ENCODE peak calls at places on chromosomes 2 and 18, in nine cellular contexts. One of them, this sample, is unnamed. For H3K4me1, the result is how much of the 10 kb centered on the place peaks cover.

GRCh38 chr2:106094101-106094860 is 99.8 kb downstream of the UXS1 start:
- DNase-seq in SK-N-SH: no peak
- DNase-seq in neural progenitor cell: no peak
- DNase-seq in MM.1S: no peak
- DNase-seq in HCT116: no peak
- DNase-seq in hepatocyte: no peak
- DNase-seq in GM23338: no peak
- DNase-seq in PC-3: no peak
- DNase-seq in GM23248: no peak
- DNase-seq in this sample: no peak

GRCh38 chr2:34178482-34178881 is 579.4 kb upstream of the FAM98A start:
- DNase-seq in hepatocyte: no peak
- DNase-seq in SK-N-SH: no peak
- DNase-seq in MM.1S: no peak
- DNase-seq in HCT116: no peak
- DNase-seq in neural progenitor cell: no peak
- DNase-seq in GM23248: no peak
- DNase-seq in GM23338: no peak
- DNase-seq in PC-3: no peak
- DNase-seq in this sample: no peak

GRCh38 chr18:49699303-49699702 is 114.0 kb downstream of the ACAA2 start:
- DNase-seq in MM.1S: no peak
- DNase-seq in GM23248: no peak
- DNase-seq in hepatocyte: no peak
- DNase-seq in GM23338: no peak
- DNase-seq in SK-N-SH: no peak
- DNase-seq in neural progenitor cell: no peak
- DNase-seq in HCT116: no peak
- DNase-seq in PC-3: no peak
- DNase-seq in this sample: no peak

GRCh38 chr18:77032121-77032758 is 100.3 kb downstream of the MBP start:
- DNase-seq in SK-N-SH: no peak
- DNase-seq in GM23248: no peak
- DNase-seq in PC-3: no peak
- DNase-seq in HCT116: no peak
- DNase-seq in MM.1S: no peak
- DNase-seq in hepatocyte: no peak
- DNase-seq in GM23338: no peak
- DNase-seq in neural progenitor cell: no peak
- DNase-seq in this sample: no peak

GRCh38 chr2:74174909-74175308 is 3.8 kb downstream of the MOB1A start:
- DNase-seq in hepatocyte: no peak
- DNase-seq in GM23248: no peak
- DNase-seq in MM.1S: no peak
- DNase-seq in GM23338: no peak
- DNase-seq in neural progenitor cell: no peak
- DNase-seq in PC-3: no peak
- DNase-seq in HCT116: no peak
- DNase-seq in SK-N-SH: no peak
- DNase-seq in this sample: peak

GRCh38 chr2:127365211-127365643 is 22.5 kb downstream of the MAP3K2 start:
- DNase-seq in HCT116: no peak
- DNase-seq in neural progenitor cell: peak
- DNase-seq in GM23248: no peak
- DNase-seq in GM23338: peak
- DNase-seq in hepatocyte: no peak
- DNase-seq in MM.1S: no peak
- DNase-seq in SK-N-SH: no peak
- DNase-seq in PC-3: no peak
- DNase-seq in this sample: no peak

GRCh38 chr2:25831744-25832449 is 46.4 kb downstream of the ASXL2 start:
- DNase-seq in HCT116: no peak
- DNase-seq in GM23248: no peak
- DNase-seq in SK-N-SH: no peak
- DNase-seq in GM23338: no peak
- DNase-seq in MM.1S: no peak
- DNase-seq in neural progenitor cell: no peak
- DNase-seq in hepatocyte: no peak
- DNase-seq in PC-3: no peak
- DNase-seq in this sample: no peak

GRCh38 chr18:21146016-21146415 is 34.4 kb upstream of the ROCK1 start:
- DNase-seq in hepatocyte: no peak
- DNase-seq in PC-3: no peak
- DNase-seq in neural progenitor cell: no peak
- DNase-seq in MM.1S: no peak
- DNase-seq in GM23338: no peak
- DNase-seq in SK-N-SH: no peak
- DNase-seq in HCT116: no peak
- DNase-seq in GM23248: no peak
- DNase-seq in this sample: no peak

GRCh38 chr2:28471214-28471613 is 24.6 kb upstream of the PLB1 start:
- DNase-seq in GM23248: no peak
- DNase-seq in hepatocyte: no peak
- DNase-seq in HCT116: no peak
- DNase-seq in GM23338: no peak
- DNase-seq in PC-3: no peak
- DNase-seq in neural progenitor cell: no peak
- DNase-seq in MM.1S: no peak
- DNase-seq in SK-N-SH: no peak
- DNase-seq in this sample: no peak

GRCh38 chr18:69889009-69889408 is 58.7 kb downstream of the CD226 start:
- DNase-seq in SK-N-SH: no peak
- DNase-seq in GM23248: no peak
- DNase-seq in neural progenitor cell: no peak
- DNase-seq in hepatocyte: no peak
- DNase-seq in PC-3: no peak
- DNase-seq in MM.1S: no peak
- DNase-seq in GM23338: no peak
- DNase-seq in HCT116: no peak
- DNase-seq in this sample: no peak

GRCh38 chr2:240512666-240513535 is 44.9 kb downstream of the ANKMY1 start:
- DNase-seq in PC-3: no peak
- DNase-seq in neural progenitor cell: no peak
- DNase-seq in MM.1S: no peak
- DNase-seq in GM23248: no peak
- DNase-seq in hepatocyte: no peak
- DNase-seq in HCT116: no peak
- DNase-seq in GM23338: no peak
- DNase-seq in SK-N-SH: peak
- DNase-seq in this sample: no peak

GRCh38 chr18:27707201-27707600 is 469.7 kb downstream of the CDH2 start:
- DNase-seq in GM23248: peak
- DNase-seq in hepatocyte: no peak
- DNase-seq in GM23338: no peak
- DNase-seq in HCT116: no peak
- DNase-seq in PC-3: peak
- DNase-seq in SK-N-SH: no peak
- DNase-seq in MM.1S: no peak
- DNase-seq in neural progenitor cell: no peak
- DNase-seq in this sample: no peak

GRCh38 chr2:47195149-47195548 is 40.0 kb upstream of the STPG4 start:
- DNase-seq in GM23338: no peak
- DNase-seq in hepatocyte: peak
- DNase-seq in GM23248: peak
- DNase-seq in SK-N-SH: no peak
- DNase-seq in HCT116: no peak
- DNase-seq in PC-3: peak
- DNase-seq in neural progenitor cell: no peak
- DNase-seq in MM.1S: no peak
- DNase-seq in this sample: no peak

GRCh38 chr2:231515603-231516002 is 14.6 kb downstream of the NMUR1 start:
- DNase-seq in GM23248: no peak
- DNase-seq in SK-N-SH: no peak
- DNase-seq in hepatocyte: no peak
- DNase-seq in MM.1S: no peak
- DNase-seq in HCT116: no peak
- DNase-seq in PC-3: no peak
- DNase-seq in GM23338: no peak
- DNase-seq in neural progenitor cell: no peak
- DNase-seq in this sample: no peak

GRCh38 chr18:62071071-62071470 is 115.8 kb downstream of the PIGN start:
- DNase-seq in GM23248: no peak
- DNase-seq in hepatocyte: no peak
- DNase-seq in SK-N-SH: no peak
- DNase-seq in neural progenitor cell: no peak
- DNase-seq in PC-3: no peak
- DNase-seq in MM.1S: no peak
- DNase-seq in GM23338: no peak
- DNase-seq in HCT116: no peak
- DNase-seq in this sample: no peak

GRCh38 chr18:46212398-46212797 is 108.2 kb downstream of the HAUS1 start:
- DNase-seq in PC-3: no peak
- DNase-seq in HCT116: no peak
- DNase-seq in GM23248: no peak
- DNase-seq in hepatocyte: no peak
- DNase-seq in neural progenitor cell: no peak
- DNase-seq in MM.1S: no peak
- DNase-seq in GM23338: no peak
- DNase-seq in SK-N-SH: no peak
- DNase-seq in this sample: no peak

GRCh38 chr18:46214435-46214834 is 110.2 kb downstream of the HAUS1 start:
- DNase-seq in PC-3: no peak
- DNase-seq in neural progenitor cell: no peak
- DNase-seq in HCT116: no peak
- DNase-seq in GM23338: no peak
- DNase-seq in hepatocyte: no peak
- DNase-seq in GM23248: no peak
- DNase-seq in SK-N-SH: no peak
- DNase-seq in MM.1S: no peak
- DNase-seq in this sample: no peak

GRCh38 chr18:46215902-46216723 is 111.9 kb downstream of the HAUS1 start:
- DNase-seq in SK-N-SH: no peak
- DNase-seq in neural progenitor cell: no peak
- DNase-seq in PC-3: no peak
- DNase-seq in hepatocyte: no peak
- DNase-seq in GM23248: no peak
- DNase-seq in HCT116: no peak
- DNase-seq in GM23338: no peak
- DNase-seq in MM.1S: no peak
- DNase-seq in this sample: no peak

GRCh38 chr18:46211816-46212215 is 107.6 kb downstream of the HAUS1 start:
- DNase-seq in GM23248: peak
- DNase-seq in HCT116: no peak
- DNase-seq in hepatocyte: no peak
- DNase-seq in MM.1S: no peak
- DNase-seq in GM23338: no peak
- DNase-seq in SK-N-SH: no peak
- DNase-seq in neural progenitor cell: no peak
- DNase-seq in PC-3: peak
- DNase-seq in this sample: no peak

GRCh38 chr18:46213295-46213694 is 109.1 kb downstream of the HAUS1 start:
- DNase-seq in PC-3: peak
- DNase-seq in hepatocyte: no peak
- DNase-seq in MM.1S: peak
- DNase-seq in HCT116: peak
- DNase-seq in SK-N-SH: peak
- DNase-seq in GM23248: peak
- DNase-seq in neural progenitor cell: no peak
- DNase-seq in GM23338: peak
- DNase-seq in this sample: peak
- TF ChIP-seq EZH2phosphoT487 in PC-3: no peak
- TF ChIP-seq EZH2phosphoT487 in hepatocyte: no peak
- TF ChIP-seq EZH2phosphoT487 in MM.1S: no peak
- TF ChIP-seq EZH2phosphoT487 in HCT116: no peak
- TF ChIP-seq EZH2phosphoT487 in SK-N-SH: no peak
- TF ChIP-seq EZH2phosphoT487 in GM23248: no peak
- TF ChIP-seq EZH2phosphoT487 in neural progenitor cell: no peak
- TF ChIP-seq EZH2phosphoT487 in GM23338: no peak
- TF ChIP-seq EZH2phosphoT487 in this sample: no peak

GRCh38 chr18:9691235-9691634 is 16.9 kb upstream of the RAB31 start:
- DNase-seq in GM23338: no peak
- DNase-seq in PC-3: no peak
- DNase-seq in SK-N-SH: no peak
- DNase-seq in HCT116: no peak
- DNase-seq in GM23248: no peak
- DNase-seq in MM.1S: no peak
- DNase-seq in hepatocyte: no peak
- DNase-seq in neural progenitor cell: no peak
- DNase-seq in this sample: no peak
- H3K4me1 ChIP-seq in GM23338: under half
- H3K4me1 ChIP-seq in PC-3: under half
- H3K4me1 ChIP-seq in SK-N-SH: under half
- H3K4me1 ChIP-seq in HCT116: under half
- H3K4me1 ChIP-seq in GM23248: under half
- H3K4me1 ChIP-seq in MM.1S: under half
- H3K4me1 ChIP-seq in hepatocyte: under half
- H3K4me1 ChIP-seq in neural progenitor cell: under half
- H3K4me1 ChIP-seq in this sample: under half

DNA sequence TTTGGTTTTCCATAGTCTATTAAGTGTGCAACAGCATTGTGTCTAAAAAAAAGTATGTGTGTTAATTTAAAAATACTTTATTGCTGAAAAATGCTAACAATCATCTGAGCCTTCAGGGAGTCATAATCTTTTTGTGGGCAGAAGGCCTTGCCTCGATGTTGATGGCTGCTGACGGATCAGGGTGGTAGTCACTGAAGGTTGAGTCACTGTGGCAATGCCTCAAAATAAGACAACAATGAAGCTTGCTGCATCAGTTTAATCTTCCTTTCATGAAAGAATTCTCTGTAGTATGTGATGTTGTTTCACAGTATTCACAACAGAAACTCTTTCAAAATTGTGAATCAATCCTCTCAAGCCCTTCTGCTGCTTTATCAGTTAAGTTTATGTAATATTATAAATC is 31.3 kb downstream of the HDHD2 start:
- DNase-seq in hepatocyte: no peak
- DNase-seq in HCT116: no peak
- DNase-seq in MM.1S: no peak
- DNase-seq in neural progenitor cell: no peak
- DNase-seq in PC-3: no peak
- DNase-seq in GM23338: no peak
- DNase-seq in GM23248: peak
- DNase-seq in SK-N-SH: no peak
- DNase-seq in this sample: no peak
- TF ChIP-seq EZH2phosphoT487 in hepatocyte: no peak
- TF ChIP-seq EZH2phosphoT487 in HCT116: no peak
- TF ChIP-seq EZH2phosphoT487 in MM.1S: no peak
- TF ChIP-seq EZH2phosphoT487 in neural progenitor cell: no peak
- TF ChIP-seq EZH2phosphoT487 in PC-3: no peak
- TF ChIP-seq EZH2phosphoT487 in GM23338: no peak
- TF ChIP-seq EZH2phosphoT487 in GM23248: no peak
- TF ChIP-seq EZH2phosphoT487 in SK-N-SH: no peak
- TF ChIP-seq EZH2phosphoT487 in this sample: no peak

DNA sequence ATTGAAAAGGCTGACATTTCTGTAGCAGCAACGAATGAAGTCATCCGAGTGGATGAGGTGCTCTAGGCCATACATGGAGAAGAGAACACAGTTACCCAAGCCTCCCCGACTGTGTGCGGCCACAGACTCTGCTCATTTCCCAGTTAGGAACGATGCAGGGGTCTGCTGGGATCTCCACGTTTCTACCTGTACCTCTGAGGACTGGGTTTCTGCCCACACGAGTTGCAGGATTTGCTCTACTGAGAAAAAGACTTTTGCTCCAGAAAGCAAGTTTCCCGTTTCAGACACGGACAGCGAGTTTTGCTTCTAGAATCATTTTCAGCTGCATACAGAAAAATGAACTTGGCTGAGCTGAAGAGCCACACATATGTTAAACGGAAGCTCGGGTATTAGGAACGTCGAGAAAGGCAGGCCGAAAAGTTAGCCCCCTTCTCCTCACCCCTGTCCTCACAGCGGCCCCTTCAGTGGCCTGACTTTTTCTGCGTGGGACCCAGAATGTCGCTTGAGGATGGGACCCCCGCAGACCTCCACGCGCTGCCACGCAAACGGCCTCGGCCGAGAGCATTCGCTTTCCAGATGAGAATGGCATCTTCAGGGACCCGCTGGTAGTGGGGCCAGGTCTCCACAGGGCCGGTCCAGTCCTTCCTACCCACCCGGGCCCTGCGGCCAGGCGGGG is 582 bp upstream of the RAB31 start:
- DNase-seq in MM.1S: no peak
- DNase-seq in neural progenitor cell: no peak
- DNase-seq in GM23248: peak
- DNase-seq in PC-3: no peak
- DNase-seq in GM23338: peak
- DNase-seq in hepatocyte: no peak
- DNase-seq in HCT116: no peak
- DNase-seq in SK-N-SH: no peak
- DNase-seq in this sample: no peak
- H3K4me1 ChIP-seq in MM.1S: under half
- H3K4me1 ChIP-seq in neural progenitor cell: under half
- H3K4me1 ChIP-seq in GM23248: under half
- H3K4me1 ChIP-seq in PC-3: under half
- H3K4me1 ChIP-seq in GM23338: under half
- H3K4me1 ChIP-seq in hepatocyte: under half
- H3K4me1 ChIP-seq in HCT116: half or more
- H3K4me1 ChIP-seq in SK-N-SH: under half
- H3K4me1 ChIP-seq in this sample: under half

This sample was measured in OCI-LY7.